ENCODE peak calls at places on chromosomes 13 and 19, in eight cellular contexts. J is HepG2, I is GM12878, U is HCT116, R is SK-N-SH, F is SK-N-MC, S is H1, N is K562. E is an unnamed sample.

GRCh38 chr13:111184685-111185401 is 69.7 kb downstream of the ARHGEF7 start:
- DNase-seq in J (no peak), R (no peak), I (peak), F (no peak), N (no peak), U (no peak), S (no peak), E (no peak)

GRCh38 chr19:10086904-10087256 is 763 bp downstream of the SHFL start:
- DNase-seq in U (no peak), R (no peak), S (no peak), I (no peak), J (no peak), N (peak), F (no peak), E (no peak)

GRCh38 chr13:112255550-112256120 is 120.5 kb upstream of the SPACA7 start:
- DNase-seq in U (no peak), S (peak), N (no peak), J (no peak), I (no peak), F (no peak), R (no peak), E (no peak)

GRCh38 chr13:42272115-42272756 is at the start of gene AKAP11:
- DNase-seq in I (no peak), F (no peak), S (peak), J (peak), U (no peak), N (peak), R (no peak), E (peak)

GRCh38 chr19:12984683-12985048 is 10.6 kb upstream of the NFIX start:
- DNase-seq in R (no peak), U (no peak), F (no peak), I (no peak), N (no peak), S (no peak), J (no peak), E (no peak)

GRCh38 chr13:19150712-19151228 is 30.9 kb downstream of the TUBA3C start:
- DNase-seq in I (no peak), N (no peak), R (no peak), J (no peak), S (no peak), U (no peak), F (no peak), E (no peak)

GRCh38 chr13:45413826-45414312 is 4.3 kb downstream of the SLC25A30 start:
- DNase-seq in R (no peak), S (no peak), U (no peak), J (no peak), F (no peak), I (no peak), N (no peak), E (peak)

GRCh38 chr19:2096543-2097329 is at the start of gene IZUMO4:
- DNase-seq in U (peak), F (peak), I (peak), R (peak), N (peak), J (peak), S (peak), E (peak)

GRCh38 chr19:7971553-7972520 is 28.4 kb upstream of the TIMM44 start:
- DNase-seq in J (no peak), F (no peak), R (no peak), S (no peak), N (no peak), U (no peak), I (no peak), E (no peak)

GRCh38 chr19:11168568-11168967 is 13.0 kb upstream of the SPC24 start:
- DNase-seq in I (no peak), R (no peak), U (peak), F (no peak), J (no peak), N (no peak), S (no peak), E (peak)

GRCh38 chr13:97904059-97904458 is 49.4 kb upstream of the IPO5 start:
- DNase-seq in S (no peak), U (no peak), J (no peak), I (no peak), N (no peak), F (no peak), R (no peak), E (no peak)

GRCh38 chr13:27476943-27477681 is 26.7 kb upstream of the MTIF3 start:
- DNase-seq in U (no peak), I (no peak), R (no peak), J (peak), F (no peak), S (no peak), N (no peak), E (peak)

GRCh38 chr13:84430441-84430840 is 548.2 kb upstream of the SLITRK1 start:
- DNase-seq in N (no peak), S (no peak), I (no peak), J (no peak), R (no peak), F (no peak), U (no peak), E (no peak)

GRCh38 chr19:16661480-16662034 is 618 bp downstream of the TMEM38A start:
- DNase-seq in R (peak), J (no peak), U (no peak), S (peak), F (no peak), N (no peak), I (no peak), E (no peak)

GRCh38 chr13:95115525-95115924 is 185.7 kb downstream of the ABCC4 start:
- DNase-seq in F (no peak), J (no peak), S (no peak), I (no peak), U (no peak), N (no peak), R (no peak), E (no peak)

GRCh38 chr19:940591-941291 is 14.9 kb downstream of the ARID3A start:
- DNase-seq in F (no peak), I (no peak), J (no peak), R (peak), U (no peak), S (no peak), N (no peak), E (peak)

GRCh38 chr13:98976338-98976737 is 1.5 kb downstream of the DOCK9 start:
- DNase-seq in J (no peak), R (no peak), I (no peak), U (no peak), S (no peak), N (no peak), F (peak), E (no peak)

GRCh38 chr19:461664-462551 is 1.1 kb upstream of the SHC2 start:
- DNase-seq in U (no peak), S (peak), J (peak), I (no peak), R (peak), F (no peak), N (peak), E (no peak)

GRCh38 chr13:94128430-94128829 is 351.1 kb downstream of the DCT start:
- DNase-seq in S (no peak), N (no peak), U (no peak), I (no peak), F (no peak), J (no peak), R (no peak), E (no peak)

GRCh38 chr19:39362682-39363657 is 20.7 kb downstream of the SAMD4B start:
- DNase-seq in I (no peak), R (no peak), S (no peak), F (no peak), U (no peak), N (no peak), J (no peak), E (peak)

GRCh38 chr19:51784922-51785690 is 9.9 kb upstream of the FPR3 start:
- DNase-seq in R (no peak), U (no peak), F (no peak), I (peak), N (peak), J (no peak), S (no peak), E (no peak)

GRCh38 chr19:56841194-56841546 is 644 bp upstream of the PEG3 start:
- DNase-seq in U (no peak), S (no peak), F (no peak), R (no peak), I (no peak), N (no peak), J (peak), E (no peak)

GRCh38 chr19:16922592-16922934 is 33.8 kb downstream of the F2RL3 start:
- DNase-seq in U (no peak), S (no peak), N (peak), I (no peak), J (no peak), R (no peak), F (no peak), E (no peak)

GRCh38 chr13:46648166-46648607 is 95.2 kb downstream of the LRCH1 start:
- DNase-seq in S (no peak), F (no peak), N (peak), I (no peak), U (peak), R (no peak), J (peak), E (no peak)

GRCh38 chr13:108113407-108113806 is 101.9 kb downstream of the LIG4 start:
- DNase-seq in F (no peak), J (no peak), N (no peak), U (no peak), I (no peak), R (no peak), S (no peak), E (no peak)

GRCh38 chr13:25971499-25972145 is 80.2 kb downstream of the SHISA2 start:
- DNase-seq in J (no peak), R (no peak), U (no peak), N (no peak), F (peak), S (no peak), I (no peak), E (no peak)

GRCh38 chr13:106455777-106456176 is 79.7 kb downstream of the EFNB2 start:
- DNase-seq in N (no peak), J (no peak), R (no peak), I (no peak), S (no peak), U (no peak), F (no peak), E (no peak)

GRCh38 chr13:60258349-60258748 is 94.6 kb upstream of the DIAPH3 start:
- DNase-seq in F (no peak), J (no peak), N (no peak), R (no peak), I (no peak), S (peak), U (no peak), E (no peak)

GRCh38 chr19:13521066-13521465 is 14.8 kb upstream of the CACNA1A start:
- DNase-seq in N (no peak), I (no peak), F (no peak), J (no peak), U (no peak), S (no peak), R (no peak), E (no peak)

GRCh38 chr13:22189176-22190048 is 518.5 kb downstream of the FGF9 start:
- DNase-seq in N (no peak), S (no peak), I (no peak), J (no peak), F (no peak), R (no peak), U (no peak), E (no peak)

GRCh38 chr13:59890064-59890463 is 273.7 kb downstream of the DIAPH3 start:
- DNase-seq in S (no peak), U (no peak), J (no peak), I (no peak), R (no peak), F (no peak), N (no peak), E (no peak)

GRCh38 chr19:51552996-51553725 is 17.9 kb upstream of the ZNF175 start:
- DNase-seq in N (peak), S (peak), R (peak), I (no peak), J (peak), U (peak), F (peak), E (peak)

GRCh38 chr13:60562081-60562764 is 165.2 kb downstream of the TDRD3 start:
- DNase-seq in N (no peak), U (no peak), J (no peak), I (no peak), R (no peak), S (no peak), F (no peak), E (no peak)

GRCh38 chr19:12155324-12155723 is 1.2 kb downstream of the ZNF625 start:
- DNase-seq in N (no peak), U (no peak), I (no peak), J (no peak), F (no peak), R (no peak), S (no peak), E (peak)

DNA sequence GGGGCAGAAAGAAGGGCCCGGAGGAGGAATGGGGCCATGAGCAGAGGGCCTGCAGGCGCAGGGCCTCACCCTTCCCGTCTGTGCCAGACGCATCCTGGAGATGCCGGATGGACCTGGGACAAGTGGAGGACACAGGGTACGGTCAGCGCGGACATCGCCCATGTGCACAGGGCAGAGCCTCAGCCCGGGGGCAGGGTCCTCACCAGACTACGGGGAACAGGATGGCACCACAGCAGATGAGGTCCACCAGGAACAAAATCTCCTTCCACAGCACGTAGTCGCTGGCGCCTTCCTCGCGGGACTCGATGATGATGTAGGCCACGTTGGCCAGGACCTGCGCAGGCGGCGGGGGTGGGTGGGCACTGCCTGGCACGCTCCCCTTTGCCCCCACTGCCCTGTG is 5.6 kb downstream of the GPR108 start:
- DNase-seq in I (no peak), J (no peak), F (no peak), U (no peak), S (no peak), N (no peak), R (peak), E (no peak)
- H3K9ac ChIP-seq in I (no peak), J (no peak), F (no peak), U (no peak), S (no peak), N (no peak), R (no peak), E (no peak)

GRCh38 chr13:79871594-79871993 is 390.6 kb downstream of the NDFIP2 start:
- DNase-seq in F (no peak), J (no peak), I (no peak), R (no peak), S (no peak), N (no peak), U (no peak), E (no peak)

GRCh38 chr13:79870766-79871165 is 389.8 kb downstream of the NDFIP2 start:
- DNase-seq in S (no peak), R (no peak), N (no peak), U (no peak), I (no peak), J (no peak), F (no peak), E (peak)

GRCh38 chr13:79867248-79867647 is 386.3 kb downstream of the NDFIP2 start:
- DNase-seq in F (no peak), S (no peak), R (no peak), I (no peak), U (no peak), J (no peak), N (no peak), E (no peak)

GRCh38 chr13:79870123-79870522 is 389.2 kb downstream of the NDFIP2 start:
- DNase-seq in R (no peak), I (no peak), S (no peak), F (no peak), N (no peak), J (no peak), U (no peak), E (peak)

GRCh38 chr13:79869326-79869725 is 388.4 kb downstream of the NDFIP2 start:
- DNase-seq in U (no peak), F (no peak), I (no peak), R (no peak), N (no peak), J (peak), S (no peak), E (peak)
- TF ChIP-seq POLR2AphosphoS5 in U (no peak), F (no peak), I (no peak), R (no peak), N (no peak), J (no peak), S (no peak), E (no peak)

DNA sequence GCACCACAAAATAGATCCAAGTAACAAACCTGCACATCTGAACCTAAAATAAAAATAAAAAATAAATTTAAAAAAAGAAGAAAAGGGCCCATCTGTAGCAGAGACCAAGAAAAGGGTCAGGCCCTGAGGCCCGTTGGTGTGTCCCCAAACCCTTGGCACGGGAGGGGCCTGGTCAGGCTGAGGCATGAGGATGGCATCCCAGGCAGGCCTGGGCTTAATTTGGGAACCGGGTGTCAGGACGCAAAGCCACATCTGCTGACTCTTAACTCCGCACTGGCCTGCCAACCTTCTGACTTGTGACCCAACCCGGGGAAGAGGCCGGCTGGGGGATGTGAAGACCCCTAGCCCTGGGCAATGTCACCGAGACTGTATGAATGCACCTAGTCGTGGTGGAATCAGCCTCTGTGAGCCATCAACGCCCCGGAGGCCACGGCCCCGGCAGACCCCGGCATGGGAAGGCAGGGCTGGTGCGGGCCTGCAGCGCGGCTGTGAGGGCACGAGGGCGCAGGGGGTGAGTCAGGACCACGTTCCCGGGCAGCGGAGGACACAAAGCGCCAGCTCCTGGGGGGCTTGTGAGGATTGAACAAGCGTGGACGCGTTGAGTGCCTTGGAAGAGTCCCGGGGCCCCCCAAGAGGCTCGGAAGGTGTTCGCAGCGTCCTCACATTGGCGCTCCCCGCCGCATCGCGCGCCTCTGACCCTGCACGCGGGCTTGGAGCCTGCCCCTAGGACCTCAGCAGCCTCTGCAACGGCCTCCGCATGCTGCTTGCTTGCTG is 38.2 kb downstream of the ATP12A start:
- DNase-seq in N (no peak), F (no peak), U (no peak), S (no peak), J (no peak), I (no peak), R (no peak), E (no peak)
- H3K9ac ChIP-seq in N (no peak), F (no peak), U (no peak), S (no peak), J (no peak), I (no peak), R (no peak), E (no peak)

GRCh38 chr13:51221108-51221507 is 1.1 kb upstream of the FAM124A start:
- DNase-seq in I (no peak), R (no peak), S (peak), U (no peak), N (no peak), F (no peak), J (no peak), E (no peak)

GRCh38 chr13:51222510-51223283 is 499 bp downstream of the FAM124A start:
- DNase-seq in I (no peak), F (no peak), S (peak), J (no peak), N (no peak), R (no peak), U (no peak), E (peak)

GRCh38 chr13:51218691-51219090 is 3.5 kb upstream of the FAM124A start:
- DNase-seq in I (no peak), J (no peak), N (no peak), U (no peak), R (peak), S (no peak), F (no peak), E (no peak)

GRCh38 chr13:51221674-51222509 is at the start of gene FAM124A:
- DNase-seq in S (peak), R (peak), N (peak), J (no peak), I (no peak), U (peak), F (no peak), E (peak)

GRCh38 chr13:51220706-51221105 is 1.5 kb upstream of the FAM124A start:
- DNase-seq in I (no peak), S (no peak), F (no peak), J (no peak), N (no peak), R (no peak), U (no peak), E (no peak)
- TF ChIP-seq POLR2AphosphoS5 in I (no peak), S (no peak), F (no peak), J (no peak), N (no peak), R (no peak), U (no peak), E (no peak)

DNA sequence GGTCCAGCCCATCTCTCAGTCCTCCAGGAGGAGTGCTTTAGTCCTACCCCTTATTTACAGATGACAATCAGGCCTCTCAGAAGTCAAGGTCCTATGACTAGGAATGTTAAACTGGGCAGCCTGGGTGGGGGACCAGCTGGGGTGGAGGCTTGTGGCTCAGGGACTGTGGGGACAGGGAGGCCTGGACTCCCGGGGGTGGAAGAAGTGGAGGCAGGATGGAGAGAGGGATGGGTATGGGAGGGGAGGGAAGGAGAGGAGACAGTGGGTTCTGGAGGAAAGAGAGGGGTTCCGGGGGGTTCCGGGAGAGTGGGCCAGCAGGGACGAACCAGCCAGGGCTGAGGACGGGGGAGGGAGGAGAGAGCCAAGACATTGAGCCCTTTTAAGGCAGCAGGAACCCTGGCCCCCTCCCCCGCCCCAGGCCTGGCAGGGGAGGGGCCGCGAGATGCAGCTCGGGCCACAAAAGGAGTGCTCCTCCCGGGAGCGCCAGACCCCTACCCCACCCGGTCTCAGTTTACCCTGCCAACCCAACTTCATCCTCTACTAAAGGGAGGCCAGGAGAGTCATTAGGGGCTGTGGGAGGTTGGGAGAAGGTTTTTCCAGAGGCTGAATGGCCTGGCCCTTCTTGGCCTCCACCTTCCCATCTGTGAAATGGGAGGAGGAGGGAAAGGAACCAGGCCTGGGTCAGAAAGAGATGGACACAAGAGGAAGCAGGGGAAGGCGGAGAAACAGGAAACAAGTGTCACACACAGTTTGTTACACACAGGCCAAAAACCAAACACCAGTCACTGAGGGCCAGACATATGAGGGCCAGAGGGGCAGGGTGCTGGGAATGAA is 1.6 kb downstream of the DMPK start:
- DNase-seq in N (peak), J (peak), F (no peak), R (no peak), S (no peak), U (no peak), I (no peak), E (no peak)
- H3K9ac ChIP-seq in N (peak), J (no peak), F (no peak), R (no peak), S (no peak), U (peak), I (no peak), E (no peak)